ENCODE peak calls at places on chromosomes 1 and 21, in four cellular contexts. One of them, this sample, is unnamed.

GRCh38 chr1:226496616-226497015 is 51.9 kb upstream of the STUM start:
- DNase-seq in lung: no peak
- DNase-seq in K562: no peak
- DNase-seq in esophagus muscularis mucosa: no peak
- DNase-seq in this sample: no peak

GRCh38 chr1:202074985-202075773 is 47.5 kb upstream of the GPR37L1 start:
- DNase-seq in lung: no peak
- DNase-seq in K562: peak
- DNase-seq in esophagus muscularis mucosa: no peak
- DNase-seq in this sample: no peak

GRCh38 chr1:87284456-87285240 is 44.0 kb upstream of the LMO4 start:
- DNase-seq in lung: no peak
- DNase-seq in K562: no peak
- DNase-seq in esophagus muscularis mucosa: no peak
- DNase-seq in this sample: no peak

GRCh38 chr21:43187715-43188114 is 18.9 kb downstream of the CRYAA start:
- DNase-seq in lung: no peak
- DNase-seq in K562: no peak
- DNase-seq in esophagus muscularis mucosa: no peak
- DNase-seq in this sample: no peak

GRCh38 chr1:25031966-25032667 is 102.0 kb upstream of the RUNX3 start:
- DNase-seq in lung: peak
- DNase-seq in K562: no peak
- DNase-seq in esophagus muscularis mucosa: no peak
- DNase-seq in this sample: peak

GRCh38 chr1:56390540-56390867 is 188.9 kb downstream of the PLPP3 start:
- DNase-seq in lung: no peak
- DNase-seq in K562: no peak
- DNase-seq in esophagus muscularis mucosa: no peak
- DNase-seq in this sample: no peak

GRCh38 chr21:17352937-17353655 is 159.7 kb upstream of the CXADR start:
- DNase-seq in lung: no peak
- DNase-seq in K562: no peak
- DNase-seq in esophagus muscularis mucosa: no peak
- DNase-seq in this sample: no peak

GRCh38 chr1:162772571-162773154 is 17.8 kb upstream of the HSD17B7 start:
- DNase-seq in lung: no peak
- DNase-seq in K562: no peak
- DNase-seq in esophagus muscularis mucosa: no peak
- DNase-seq in this sample: no peak

GRCh38 chr1:175822575-175822974 is 79.2 kb upstream of the TNR start:
- DNase-seq in lung: no peak
- DNase-seq in K562: no peak
- DNase-seq in esophagus muscularis mucosa: no peak
- DNase-seq in this sample: no peak

GRCh38 chr1:7989762-7990428 is 28.4 kb downstream of the PARK7 start:
- DNase-seq in lung: no peak
- DNase-seq in K562: no peak
- DNase-seq in esophagus muscularis mucosa: no peak
- DNase-seq in this sample: no peak

GRCh38 chr1:55443175-55443933 is 228.2 kb upstream of the USP24 start:
- DNase-seq in lung: peak
- DNase-seq in K562: no peak
- DNase-seq in esophagus muscularis mucosa: peak
- DNase-seq in this sample: no peak

GRCh38 chr1:192936313-192937018 is 122.7 kb downstream of the UCHL5 start:
- DNase-seq in lung: no peak
- DNase-seq in K562: no peak
- DNase-seq in esophagus muscularis mucosa: no peak
- DNase-seq in this sample: no peak

GRCh38 chr1:198496216-198497143 is 44.0 kb downstream of the ATP6V1G3 start:
- DNase-seq in lung: no peak
- DNase-seq in K562: no peak
- DNase-seq in esophagus muscularis mucosa: no peak
- DNase-seq in this sample: no peak

GRCh38 chr21:14918542-14918941 is 146.3 kb downstream of the NRIP1 start:
- DNase-seq in lung: no peak
- DNase-seq in K562: no peak
- DNase-seq in esophagus muscularis mucosa: no peak
- DNase-seq in this sample: no peak

GRCh38 chr1:180560200-180560867 is 1.6 kb downstream of the OVAAL start:
- DNase-seq in lung: no peak
- DNase-seq in K562: no peak
- DNase-seq in esophagus muscularis mucosa: no peak
- DNase-seq in this sample: no peak

GRCh38 chr1:92817986-92818764 is 13.7 kb upstream of the RPL5 start:
- DNase-seq in lung: no peak
- DNase-seq in K562: peak
- DNase-seq in esophagus muscularis mucosa: no peak
- DNase-seq in this sample: no peak

DNA sequence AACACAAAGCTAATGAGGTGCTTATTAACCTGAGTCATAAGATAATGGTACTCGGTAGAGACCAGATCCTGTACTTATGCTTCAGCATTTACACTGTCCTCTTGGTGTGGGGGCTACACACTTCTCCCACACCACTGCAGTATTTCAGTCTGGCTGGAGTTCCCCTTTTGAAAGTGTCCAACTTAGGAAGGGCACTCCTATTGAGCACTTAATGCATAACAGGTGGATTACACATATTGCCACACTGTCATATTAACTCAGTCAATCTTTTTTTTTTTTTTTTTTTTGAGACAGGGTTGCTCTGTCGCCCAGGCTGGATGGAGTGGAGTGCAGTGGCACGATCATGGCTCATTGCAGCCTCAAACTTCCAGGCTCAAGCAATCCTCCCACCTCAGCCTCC is 1.5 kb downstream of the GPATCH4 start:
- DNase-seq in lung: no peak
- DNase-seq in K562: no peak
- DNase-seq in esophagus muscularis mucosa: no peak
- DNase-seq in this sample: no peak
- TF ChIP-seq CTCF in lung: no peak
- TF ChIP-seq CTCF in K562: peak
- TF ChIP-seq CTCF in esophagus muscularis mucosa: no peak
- TF ChIP-seq CTCF in this sample: peak

DNA sequence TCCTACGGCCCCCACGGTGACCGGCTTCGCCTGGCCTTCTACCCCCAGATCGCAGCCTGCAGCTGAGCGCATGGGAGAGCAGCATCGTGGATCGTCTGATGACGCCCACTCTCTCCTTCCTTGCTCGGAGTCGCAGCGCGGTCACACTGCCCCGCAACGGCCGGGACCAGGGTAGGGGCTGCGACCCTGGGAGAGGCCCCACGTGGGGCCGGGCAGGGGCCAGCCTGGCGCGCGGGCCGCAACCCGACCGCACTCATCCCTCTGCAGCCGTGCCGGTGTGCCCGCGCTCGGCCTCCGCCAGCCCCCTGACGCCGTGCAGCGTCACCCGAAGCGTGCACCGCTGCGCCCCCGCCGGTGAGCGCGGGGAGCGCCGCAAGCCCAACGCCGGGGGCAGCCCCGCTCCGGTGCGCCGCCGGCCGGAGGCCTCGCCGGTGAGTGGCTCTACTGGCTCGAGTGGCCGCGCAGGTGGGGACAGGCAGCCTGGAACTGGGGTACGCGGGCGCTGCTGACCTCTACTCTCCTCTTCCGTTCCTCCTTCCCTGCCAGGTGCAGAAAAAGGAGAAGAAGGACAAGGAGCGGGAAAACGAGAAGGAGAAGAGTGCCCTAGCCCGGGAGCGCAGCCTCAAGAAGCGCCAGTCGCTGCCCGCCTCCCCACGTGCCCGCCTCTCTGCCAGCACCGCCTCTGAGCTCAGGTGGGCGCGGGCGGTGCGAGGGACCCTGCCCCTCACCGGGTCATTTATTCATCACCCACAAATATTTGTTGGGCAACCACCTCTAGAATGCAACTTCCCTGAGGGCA is 20.4 kb downstream of the MAP7D1 start:
- DNase-seq in lung: no peak
- DNase-seq in K562: no peak
- DNase-seq in esophagus muscularis mucosa: no peak
- DNase-seq in this sample: no peak
- TF ChIP-seq CTCF in lung: no peak
- TF ChIP-seq CTCF in K562: no peak
- TF ChIP-seq CTCF in esophagus muscularis mucosa: peak
- TF ChIP-seq CTCF in this sample: no peak

DNA sequence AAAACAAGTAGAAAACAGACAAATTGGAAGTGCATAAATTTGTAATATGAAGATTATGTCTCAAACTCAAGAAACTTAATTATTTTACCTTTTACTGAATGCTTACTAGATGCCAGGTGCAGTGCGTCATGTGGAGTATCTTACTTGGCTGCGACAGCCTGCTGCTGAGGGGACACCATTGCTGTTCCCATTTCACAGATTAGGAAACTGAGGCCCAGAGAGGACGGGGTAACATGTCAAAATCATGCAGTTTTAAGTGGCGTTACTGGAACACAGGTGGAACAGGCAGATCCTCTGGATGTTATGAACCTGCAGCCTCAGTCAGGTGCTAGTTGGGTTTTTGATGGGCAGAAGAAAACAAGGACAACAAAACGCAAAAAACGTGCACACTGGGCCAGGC is 7.3 kb upstream of the DHRS3 start:
- DNase-seq in lung: no peak
- DNase-seq in K562: no peak
- DNase-seq in esophagus muscularis mucosa: no peak
- DNase-seq in this sample: no peak
- TF ChIP-seq CTCF in lung: no peak
- TF ChIP-seq CTCF in K562: no peak
- TF ChIP-seq CTCF in esophagus muscularis mucosa: no peak
- TF ChIP-seq CTCF in this sample: no peak

GRCh38 chr1:37394574-37395464 is 79.6 kb upstream of the ZC3H12A start:
- DNase-seq in lung: no peak
- DNase-seq in K562: no peak
- DNase-seq in esophagus muscularis mucosa: no peak
- DNase-seq in this sample: no peak
- TF ChIP-seq CTCF in lung: no peak
- TF ChIP-seq CTCF in K562: no peak
- TF ChIP-seq CTCF in esophagus muscularis mucosa: no peak
- TF ChIP-seq CTCF in this sample: no peak

GRCh38 chr1:2135866-2136265 is 58.7 kb downstream of the FAAP20 start:
- DNase-seq in lung: no peak
- DNase-seq in K562: no peak
- DNase-seq in esophagus muscularis mucosa: no peak
- DNase-seq in this sample: no peak

GRCh38 chr1:2134604-2135307 is 59.8 kb downstream of the FAAP20 start:
- DNase-seq in lung: no peak
- DNase-seq in K562: no peak
- DNase-seq in esophagus muscularis mucosa: no peak
- DNase-seq in this sample: no peak

GRCh38 chr1:2136386-2136821 is 58.2 kb downstream of the FAAP20 start:
- DNase-seq in lung: no peak
- DNase-seq in K562: no peak
- DNase-seq in esophagus muscularis mucosa: no peak
- DNase-seq in this sample: no peak

GRCh38 chr1:2134232-2134603 is 60.4 kb downstream of the FAAP20 start:
- DNase-seq in lung: no peak
- DNase-seq in K562: no peak
- DNase-seq in esophagus muscularis mucosa: no peak
- DNase-seq in this sample: no peak

DNA sequence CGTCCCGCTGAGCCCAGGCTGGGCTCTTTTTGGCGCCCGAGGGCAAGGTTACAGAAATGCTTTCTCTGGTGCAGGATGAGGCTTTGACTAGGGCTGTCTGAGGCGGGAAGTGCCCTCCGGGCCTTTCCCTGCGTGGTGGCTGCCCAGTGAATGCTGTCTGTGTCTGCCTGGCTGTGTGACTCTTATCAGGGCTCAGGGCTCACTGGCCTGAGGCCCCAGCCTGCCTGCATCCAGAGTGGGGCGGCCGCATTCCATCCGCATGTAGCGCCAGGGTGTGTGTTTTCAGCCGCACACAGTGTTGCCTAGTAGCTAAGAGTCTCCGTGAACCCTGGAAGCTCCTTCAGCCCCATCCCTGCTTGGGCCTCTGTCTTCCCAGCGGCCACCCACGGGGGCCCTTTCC is 59.1 kb downstream of the FAAP20 start:
- DNase-seq in lung: peak
- DNase-seq in K562: no peak
- DNase-seq in esophagus muscularis mucosa: no peak
- DNase-seq in this sample: no peak
- TF ChIP-seq CTCF in lung: no peak
- TF ChIP-seq CTCF in K562: no peak
- TF ChIP-seq CTCF in esophagus muscularis mucosa: no peak
- TF ChIP-seq CTCF in this sample: no peak

DNA sequence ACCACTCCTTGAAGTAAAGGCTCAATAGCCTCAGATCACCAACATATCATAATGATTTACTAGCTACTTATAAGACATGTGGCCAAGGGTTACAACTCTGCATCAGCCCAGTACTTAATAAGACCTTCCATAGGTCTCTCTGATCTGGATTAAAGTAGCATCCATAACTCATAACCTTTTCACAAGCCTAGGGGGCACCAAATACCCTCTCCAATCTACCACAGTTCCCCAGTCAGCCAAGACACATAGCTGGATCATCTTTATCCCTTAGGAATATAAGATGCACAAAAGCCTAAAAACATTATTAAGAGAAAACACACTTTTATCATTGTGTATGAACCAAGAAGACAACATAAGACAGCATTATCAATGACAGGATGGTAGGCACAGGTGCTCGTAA is 22.1 kb downstream of the SSX2IP start:
- DNase-seq in lung: no peak
- DNase-seq in K562: peak
- DNase-seq in esophagus muscularis mucosa: no peak
- DNase-seq in this sample: no peak
- TF ChIP-seq CTCF in lung: no peak
- TF ChIP-seq CTCF in K562: peak
- TF ChIP-seq CTCF in esophagus muscularis mucosa: peak
- TF ChIP-seq CTCF in this sample: peak

DNA sequence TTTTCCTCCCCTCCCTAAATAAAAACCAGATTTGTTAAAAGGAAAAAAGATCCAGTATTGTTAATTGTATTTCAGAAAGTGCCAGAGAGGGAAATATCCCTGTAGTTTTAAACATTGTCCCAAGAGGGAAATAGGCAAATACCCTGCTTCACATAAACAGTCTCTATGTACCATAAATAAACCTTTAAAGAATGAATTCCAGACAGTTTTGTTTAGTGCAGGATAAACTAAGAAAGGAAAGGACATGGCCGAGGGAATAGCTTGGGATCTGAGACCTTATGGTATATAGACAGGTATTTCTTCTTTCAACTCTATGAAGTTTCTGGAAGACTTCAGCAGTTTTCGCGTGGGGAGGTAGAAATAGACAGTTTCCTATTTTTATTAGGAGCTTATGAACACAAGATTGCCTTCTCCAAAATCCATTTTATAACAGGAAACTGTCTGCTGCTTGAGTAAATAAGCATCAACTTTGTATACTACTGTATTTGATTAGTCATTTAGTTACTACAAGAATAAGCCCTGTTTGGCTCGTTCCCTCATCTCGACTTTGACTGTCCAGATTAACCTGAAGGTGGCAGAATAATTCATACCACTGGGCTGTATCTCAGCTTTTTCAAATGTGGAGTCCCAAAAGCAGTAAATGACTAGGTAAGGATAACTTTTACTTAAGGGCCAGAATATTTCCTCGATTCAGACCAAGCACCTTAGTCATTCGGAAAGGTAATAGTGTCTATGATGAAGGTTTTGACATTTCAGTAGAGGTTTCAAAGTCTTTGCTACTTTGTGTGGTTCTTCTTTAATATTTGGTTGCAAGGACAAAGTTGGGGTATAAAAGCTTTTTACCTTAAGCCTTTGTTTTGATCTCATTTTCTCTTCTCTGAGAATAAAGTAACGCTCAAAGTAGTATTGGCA is 177.5 kb downstream of the VPS13D start:
- DNase-seq in lung: no peak
- DNase-seq in K562: peak
- DNase-seq in esophagus muscularis mucosa: no peak
- DNase-seq in this sample: no peak
- TF ChIP-seq CTCF in lung: peak
- TF ChIP-seq CTCF in K562: peak
- TF ChIP-seq CTCF in esophagus muscularis mucosa: peak
- TF ChIP-seq CTCF in this sample: no peak